ENCODE peak calls at places on chromosomes 3 and 15, in seven cellular contexts. One of them, this sample, is unnamed.

GRCh38 chr15:62584301-62585235 is 419.5 kb upstream of the C2CD4B start:
- DNase-seq in SK-N-SH: no peak
- DNase-seq in brain microvascular endothelial cell: no peak
- DNase-seq in heart left ventricle: no peak
- DNase-seq in adrenal gland: no peak
- DNase-seq in SJSA1: no peak
- DNase-seq in cardiac muscle cell: no peak
- DNase-seq in this sample: no peak

GRCh38 chr3:31567036-31567435 is 34.3 kb downstream of the STT3B start:
- DNase-seq in SK-N-SH: peak; percentile 15
- DNase-seq in brain microvascular endothelial cell: no peak
- DNase-seq in heart left ventricle: no peak
- DNase-seq in adrenal gland: no peak
- DNase-seq in SJSA1: no peak
- DNase-seq in cardiac muscle cell: no peak
- DNase-seq in this sample: no peak

GRCh38 chr3:177098551-177098950 is 98.7 kb downstream of the TBL1XR1 start:
- DNase-seq in SK-N-SH: no peak
- DNase-seq in brain microvascular endothelial cell: no peak
- DNase-seq in heart left ventricle: no peak
- DNase-seq in adrenal gland: no peak
- DNase-seq in SJSA1: no peak
- DNase-seq in cardiac muscle cell: no peak
- DNase-seq in this sample: no peak

GRCh38 chr3:100971776-100972175 is 21.4 kb downstream of the ABI3BP start:
- DNase-seq in SK-N-SH: no peak
- DNase-seq in brain microvascular endothelial cell: no peak
- DNase-seq in heart left ventricle: no peak
- DNase-seq in adrenal gland: no peak
- DNase-seq in SJSA1: no peak
- DNase-seq in cardiac muscle cell: no peak
- DNase-seq in this sample: no peak

GRCh38 chr15:40539030-40539429 is 25.8 kb downstream of the CCDC32 start:
- DNase-seq in SK-N-SH: peak; percentile 46
- DNase-seq in brain microvascular endothelial cell: no peak
- DNase-seq in heart left ventricle: no peak
- DNase-seq in adrenal gland: peak; percentile 79
- DNase-seq in SJSA1: no peak
- DNase-seq in cardiac muscle cell: no peak
- DNase-seq in this sample: no peak

GRCh38 chr3:61381745-61382392 is 130.6 kb upstream of the FHIT start:
- DNase-seq in SK-N-SH: peak; percentile 39
- DNase-seq in brain microvascular endothelial cell: peak; percentile 17
- DNase-seq in heart left ventricle: no peak
- DNase-seq in adrenal gland: no peak
- DNase-seq in SJSA1: no peak
- DNase-seq in cardiac muscle cell: peak; percentile 46
- DNase-seq in this sample: no peak

GRCh38 chr3:127694467-127695215 is 21.9 kb downstream of the ABTB1 start:
- DNase-seq in SK-N-SH: peak; percentile 71
- DNase-seq in brain microvascular endothelial cell: no peak
- DNase-seq in heart left ventricle: peak; percentile 64
- DNase-seq in adrenal gland: peak; percentile 94
- DNase-seq in SJSA1: no peak
- DNase-seq in cardiac muscle cell: no peak
- DNase-seq in this sample: no peak

GRCh38 chr3:195612075-195612800 is 28.5 kb upstream of the APOD start:
- DNase-seq in SK-N-SH: no peak
- DNase-seq in brain microvascular endothelial cell: no peak
- DNase-seq in heart left ventricle: no peak
- DNase-seq in adrenal gland: peak; percentile 44
- DNase-seq in SJSA1: no peak
- DNase-seq in cardiac muscle cell: no peak
- DNase-seq in this sample: no peak

GRCh38 chr3:10242182-10243065 is 5.8 kb upstream of the TATDN2 start:
- DNase-seq in SK-N-SH: no peak
- DNase-seq in brain microvascular endothelial cell: peak; percentile 58
- DNase-seq in heart left ventricle: peak; percentile 37
- DNase-seq in adrenal gland: no peak
- DNase-seq in SJSA1: no peak
- DNase-seq in cardiac muscle cell: peak; percentile 82
- DNase-seq in this sample: no peak

GRCh38 chr3:177195941-177196472 is 1.3 kb downstream of the TBL1XR1 start:
- DNase-seq in SK-N-SH: no peak
- DNase-seq in brain microvascular endothelial cell: no peak
- DNase-seq in heart left ventricle: peak; percentile 18
- DNase-seq in adrenal gland: no peak
- DNase-seq in SJSA1: no peak
- DNase-seq in cardiac muscle cell: peak; percentile 39
- DNase-seq in this sample: no peak

GRCh38 chr3:126146525-126147146 is 33.8 kb downstream of the ALDH1L1 start:
- DNase-seq in SK-N-SH: no peak
- DNase-seq in brain microvascular endothelial cell: no peak
- DNase-seq in heart left ventricle: peak; percentile 11
- DNase-seq in adrenal gland: peak; percentile 23
- DNase-seq in SJSA1: peak; percentile 34
- DNase-seq in cardiac muscle cell: no peak
- DNase-seq in this sample: no peak

GRCh38 chr15:42891569-42891968 is 29.0 kb downstream of the TTBK2 start:
- DNase-seq in SK-N-SH: no peak
- DNase-seq in brain microvascular endothelial cell: peak; percentile 17
- DNase-seq in heart left ventricle: no peak
- DNase-seq in adrenal gland: no peak
- DNase-seq in SJSA1: no peak
- DNase-seq in cardiac muscle cell: peak; percentile 15
- DNase-seq in this sample: no peak

GRCh38 chr3:66532160-66532587 is 31.4 kb upstream of the LRIG1 start:
- DNase-seq in SK-N-SH: no peak
- DNase-seq in brain microvascular endothelial cell: no peak
- DNase-seq in heart left ventricle: no peak
- DNase-seq in adrenal gland: no peak
- DNase-seq in SJSA1: no peak
- DNase-seq in cardiac muscle cell: no peak
- DNase-seq in this sample: peak; percentile 90

GRCh38 chr3:53114412-53115074 is 15.7 kb downstream of the RFT1 start:
- DNase-seq in SK-N-SH: no peak
- DNase-seq in brain microvascular endothelial cell: no peak
- DNase-seq in heart left ventricle: no peak
- DNase-seq in adrenal gland: no peak
- DNase-seq in SJSA1: no peak
- DNase-seq in cardiac muscle cell: no peak
- DNase-seq in this sample: no peak

GRCh38 chr3:94928921-94929320 is 866.1 kb downstream of the NSUN3 start:
- DNase-seq in SK-N-SH: no peak
- DNase-seq in brain microvascular endothelial cell: peak; percentile 25
- DNase-seq in heart left ventricle: no peak
- DNase-seq in adrenal gland: peak; percentile 74
- DNase-seq in SJSA1: no peak
- DNase-seq in cardiac muscle cell: peak; percentile 50
- DNase-seq in this sample: no peak

GRCh38 chr3:107216711-107217110 is 160.5 kb upstream of the CCDC54 start:
- DNase-seq in SK-N-SH: no peak
- DNase-seq in brain microvascular endothelial cell: peak; percentile 96
- DNase-seq in heart left ventricle: no peak
- DNase-seq in adrenal gland: peak; percentile 61
- DNase-seq in SJSA1: no peak
- DNase-seq in cardiac muscle cell: peak; percentile 99
- DNase-seq in this sample: no peak

GRCh38 chr3:149333518-149333859 is at the start of gene TM4SF18:
- DNase-seq in SK-N-SH: no peak
- DNase-seq in brain microvascular endothelial cell: no peak
- DNase-seq in heart left ventricle: no peak
- DNase-seq in adrenal gland: no peak
- DNase-seq in SJSA1: no peak
- DNase-seq in cardiac muscle cell: no peak
- DNase-seq in this sample: no peak

GRCh38 chr15:35560258-35560657 is 14.3 kb upstream of the DPH6 start:
- DNase-seq in SK-N-SH: no peak
- DNase-seq in brain microvascular endothelial cell: no peak
- DNase-seq in heart left ventricle: no peak
- DNase-seq in adrenal gland: no peak
- DNase-seq in SJSA1: no peak
- DNase-seq in cardiac muscle cell: no peak
- DNase-seq in this sample: no peak

GRCh38 chr15:63939531-63940130 is 105.9 kb upstream of the HERC1 start:
- DNase-seq in SK-N-SH: no peak
- DNase-seq in brain microvascular endothelial cell: peak; percentile 73
- DNase-seq in heart left ventricle: peak; percentile 61
- DNase-seq in adrenal gland: peak; percentile 84
- DNase-seq in SJSA1: no peak
- DNase-seq in cardiac muscle cell: peak; percentile 83
- DNase-seq in this sample: no peak

GRCh38 chr3:115836944-115837343 is 213.6 kb downstream of the GAP43 start:
- DNase-seq in SK-N-SH: peak; percentile 16
- DNase-seq in brain microvascular endothelial cell: no peak
- DNase-seq in heart left ventricle: no peak
- DNase-seq in adrenal gland: no peak
- DNase-seq in SJSA1: no peak
- DNase-seq in cardiac muscle cell: peak; percentile 47
- DNase-seq in this sample: no peak

GRCh38 chr15:31276596-31277298 is 49.9 kb upstream of the KLF13 start:
- DNase-seq in SK-N-SH: peak; percentile 34
- DNase-seq in brain microvascular endothelial cell: no peak
- DNase-seq in heart left ventricle: peak; percentile 11
- DNase-seq in adrenal gland: peak; percentile 41
- DNase-seq in SJSA1: peak; percentile 37
- DNase-seq in cardiac muscle cell: no peak
- DNase-seq in this sample: no peak

GRCh38 chr3:9202546-9202945 is 46.9 kb downstream of the SRGAP3 start:
- DNase-seq in SK-N-SH: no peak
- DNase-seq in brain microvascular endothelial cell: no peak
- DNase-seq in heart left ventricle: no peak
- DNase-seq in adrenal gland: no peak
- DNase-seq in SJSA1: no peak
- DNase-seq in cardiac muscle cell: no peak
- DNase-seq in this sample: no peak
- H3K27ac ChIP-seq in SK-N-SH: no peak overlapping the region
- H3K27ac ChIP-seq in brain microvascular endothelial cell: no peak overlapping the region
- H3K27ac ChIP-seq in heart left ventricle: no peak overlapping the region
- H3K27ac ChIP-seq in adrenal gland: no peak overlapping the region
- H3K27ac ChIP-seq in SJSA1: no peak overlapping the region
- H3K27ac ChIP-seq in cardiac muscle cell: no peak overlapping the region
- H3K27ac ChIP-seq in this sample: no peak overlapping the region

DNA sequence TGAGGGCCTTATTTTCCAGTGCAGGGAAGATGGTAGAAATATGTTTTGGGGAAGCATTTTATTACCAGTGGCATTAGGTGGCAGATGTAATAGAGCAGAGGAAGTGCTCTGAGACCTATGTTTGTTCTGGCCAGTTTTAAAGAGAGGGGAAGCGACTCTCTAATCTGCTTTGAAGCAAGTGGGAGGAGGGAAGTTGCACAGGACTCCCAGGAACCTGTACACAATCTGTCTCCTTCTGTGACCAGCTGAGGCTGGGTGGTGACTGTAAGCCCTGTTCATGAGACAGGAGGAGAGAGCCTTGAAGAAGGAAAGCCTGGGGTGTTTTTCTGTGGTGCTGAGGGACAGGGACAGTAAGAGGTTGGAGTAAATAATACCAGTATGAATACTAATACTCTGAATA is 60.5 kb downstream of the LPP start:
- DNase-seq in SK-N-SH: no peak
- DNase-seq in brain microvascular endothelial cell: no peak
- DNase-seq in heart left ventricle: no peak
- DNase-seq in adrenal gland: peak; percentile 50
- DNase-seq in SJSA1: no peak
- DNase-seq in cardiac muscle cell: no peak
- DNase-seq in this sample: no peak
- H3K4me3 ChIP-seq in SK-N-SH: no peak overlapping the region
- H3K4me3 ChIP-seq in brain microvascular endothelial cell: no peak overlapping the region
- H3K4me3 ChIP-seq in heart left ventricle: no peak overlapping the region
- H3K4me3 ChIP-seq in adrenal gland: no peak overlapping the region
- H3K4me3 ChIP-seq in SJSA1: no peak overlapping the region
- H3K4me3 ChIP-seq in cardiac muscle cell: no peak overlapping the region
- H3K4me3 ChIP-seq in this sample: no peak overlapping the region

DNA sequence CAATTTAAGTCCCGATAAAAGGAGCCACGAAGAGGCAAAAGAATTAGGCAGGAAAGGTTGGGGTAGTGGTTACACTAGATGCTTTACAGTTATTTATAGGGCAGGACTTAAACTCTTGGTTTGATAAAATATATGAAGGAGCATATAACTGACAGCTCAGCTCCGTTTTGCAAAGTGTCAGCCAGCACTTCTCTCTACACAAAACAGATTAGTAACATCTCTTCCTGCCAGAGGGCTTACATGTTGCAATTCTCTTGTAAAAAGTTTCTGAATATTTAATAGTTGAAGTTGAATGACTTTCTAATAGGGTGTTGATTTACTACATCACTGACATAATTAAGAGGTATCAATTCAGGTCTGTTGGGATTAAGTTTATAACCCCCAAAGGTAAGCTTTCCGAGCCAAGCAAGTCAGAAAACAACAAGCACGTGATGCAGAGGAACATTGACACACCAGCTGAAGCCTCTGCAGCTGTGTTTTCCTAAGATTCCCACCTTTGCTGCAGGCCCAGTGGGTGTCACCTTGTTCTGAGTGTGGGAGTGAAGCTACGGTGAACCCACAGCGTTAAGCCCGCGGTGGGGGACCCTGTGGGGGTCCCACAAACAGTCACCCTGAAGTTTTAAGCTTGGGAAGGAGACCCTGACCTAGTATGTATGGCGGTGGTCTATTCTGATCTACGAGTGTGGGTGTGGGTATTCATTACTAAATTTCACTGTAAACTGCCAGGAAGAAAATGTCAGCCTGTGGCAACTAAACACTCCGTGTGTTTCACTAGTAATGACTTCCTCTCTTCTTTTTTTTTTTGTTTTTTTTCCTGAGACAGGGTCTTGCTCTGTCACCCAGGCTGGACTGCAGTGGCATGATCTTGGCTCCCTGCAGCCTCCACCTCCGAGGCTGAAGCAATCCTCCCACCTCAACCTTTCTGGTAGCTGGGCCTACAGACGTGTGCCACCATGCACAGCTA is 22.0 kb upstream of the ATP13A3 start:
- DNase-seq in SK-N-SH: no peak
- DNase-seq in brain microvascular endothelial cell: no peak
- DNase-seq in heart left ventricle: no peak
- DNase-seq in adrenal gland: peak; percentile 9
- DNase-seq in SJSA1: no peak
- DNase-seq in cardiac muscle cell: no peak
- DNase-seq in this sample: no peak
- H3K27ac ChIP-seq in SK-N-SH: no peak overlapping the region
- H3K27ac ChIP-seq in brain microvascular endothelial cell: no peak overlapping the region
- H3K27ac ChIP-seq in heart left ventricle: no peak overlapping the region
- H3K27ac ChIP-seq in adrenal gland: no peak overlapping the region
- H3K27ac ChIP-seq in SJSA1: no peak overlapping the region
- H3K27ac ChIP-seq in cardiac muscle cell: peak overlapping the region; percentile 60
- H3K27ac ChIP-seq in this sample: no peak overlapping the region

DNA sequence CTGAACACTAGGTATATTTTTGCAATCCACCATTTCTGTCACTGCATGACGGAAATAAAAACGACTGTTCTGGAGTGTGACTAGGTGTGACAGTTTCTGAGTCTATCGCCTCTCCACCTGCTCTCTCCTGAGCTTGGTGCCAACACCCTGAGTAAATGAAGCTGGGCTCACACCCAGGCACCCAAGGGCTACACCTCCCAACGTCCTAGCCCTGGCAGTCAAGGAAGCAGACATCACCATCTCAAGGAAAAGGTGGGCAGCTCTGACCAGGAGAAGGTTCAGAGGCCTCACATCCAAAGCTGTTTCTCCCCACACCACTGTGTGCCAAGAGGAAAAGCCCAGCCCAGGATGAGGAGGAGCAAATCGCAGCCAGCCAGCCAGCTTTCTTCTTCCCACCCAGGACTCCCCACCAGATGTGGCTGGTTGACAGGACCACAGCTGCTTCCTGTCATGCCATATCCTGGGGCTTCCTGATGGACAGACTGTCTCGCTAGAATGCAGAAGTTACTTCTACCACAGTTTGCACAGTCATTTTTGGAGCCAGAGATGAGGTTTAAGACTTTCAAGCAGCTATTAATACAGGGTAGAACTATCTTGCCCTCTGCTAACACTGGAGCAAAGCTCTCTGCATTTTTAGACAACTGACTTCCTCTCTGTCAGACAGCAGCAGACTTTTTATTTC is 3.3 kb downstream of the SCAMP2 start:
- DNase-seq in SK-N-SH: peak; percentile 60
- DNase-seq in brain microvascular endothelial cell: no peak
- DNase-seq in heart left ventricle: peak; percentile 73
- DNase-seq in adrenal gland: peak; percentile 85
- DNase-seq in SJSA1: no peak
- DNase-seq in cardiac muscle cell: peak; percentile 73
- DNase-seq in this sample: no peak
- H3K4me3 ChIP-seq in SK-N-SH: no peak overlapping the region
- H3K4me3 ChIP-seq in brain microvascular endothelial cell: no peak overlapping the region
- H3K4me3 ChIP-seq in heart left ventricle: peak overlapping the region; percentile 17
- H3K4me3 ChIP-seq in adrenal gland: no peak overlapping the region
- H3K4me3 ChIP-seq in SJSA1: no peak overlapping the region
- H3K4me3 ChIP-seq in cardiac muscle cell: no peak overlapping the region
- H3K4me3 ChIP-seq in this sample: no peak overlapping the region